ENCODE peak calls at places on chromosomes 3 and 15, in eight cellular contexts. T is mucosa of descending colon, U is PC-3, L is AG04450, W is RWPE1, M is neural progenitor cell, A is WTC11, C is psoas muscle. H is an unnamed sample.

GRCh38 chr3:174891524-174892203 is 32.5 kb downstream of the NAALADL2 start:
- DNase-seq in T (no peak), U (no peak), L (no peak), W (no peak), M (peak; percentile 29), A (peak; percentile 43), C (no peak), H (no peak)

GRCh38 chr3:30199096-30199734 is 407.2 kb upstream of the TGFBR2 start:
- DNase-seq in T (peak; percentile 53), U (peak; percentile 77), L (no peak), W (peak; percentile 19), M (peak; percentile 78), A (peak; percentile 62), C (peak; percentile 68), H (peak; percentile 20)

GRCh38 chr3:188974856-188975611 is 196.7 kb upstream of the TPRG1 start:
- DNase-seq in T (no peak), U (peak; percentile 66), L (no peak), W (no peak), M (no peak), A (no peak), C (no peak), H (no peak)

GRCh38 chr3:170205302-170205701 is 16.9 kb upstream of the PRKCI start:
- DNase-seq in T (no peak), U (no peak), L (no peak), W (no peak), M (no peak), A (no peak), C (no peak), H (peak; percentile 35)

GRCh38 chr15:90598053-90598577 is 68.4 kb downstream of the CRTC3 start:
- DNase-seq in T (peak; percentile 76), U (no peak), L (no peak), W (no peak), M (peak; percentile 40), A (peak; percentile 50), C (peak; percentile 44), H (no peak)

GRCh38 chr3:197022405-197023231 is 7.0 kb downstream of the MELTF start:
- DNase-seq in T (no peak), U (no peak), L (no peak), W (no peak), M (no peak), A (no peak), C (no peak), H (no peak)

GRCh38 chr3:18389108-18389733 is 35.9 kb downstream of the SATB1 start:
- DNase-seq in T (no peak), U (peak; percentile 60), L (no peak), W (peak; percentile 1), M (peak; percentile 46), A (no peak), C (no peak), H (no peak)

GRCh38 chr15:70964686-70965085 is 72.1 kb downstream of the LRRC49 start:
- DNase-seq in T (no peak), U (no peak), L (no peak), W (no peak), M (no peak), A (no peak), C (no peak), H (no peak)

GRCh38 chr15:92810418-92811138 is 89.5 kb upstream of the CHD2 start:
- DNase-seq in T (peak; percentile 83), U (peak; percentile 74), L (no peak), W (no peak), M (peak; percentile 77), A (no peak), C (peak; percentile 62), H (no peak)

GRCh38 chr15:74783072-74783807 is 1.4 kb downstream of the CSK start:
- DNase-seq in T (peak; percentile 76), U (no peak), L (no peak), W (peak; percentile 48), M (peak; percentile 49), A (no peak), C (no peak), H (no peak)

GRCh38 chr15:59473226-59473625 is 35.2 kb downstream of the FAM81A start:
- DNase-seq in T (no peak), U (no peak), L (no peak), W (no peak), M (no peak), A (no peak), C (no peak), H (no peak)

GRCh38 chr3:44125882-44126281 is 115.8 kb upstream of the TOPAZ1 start:
- DNase-seq in T (no peak), U (no peak), L (no peak), W (no peak), M (no peak), A (no peak), C (no peak), H (no peak)

GRCh38 chr3:180417241-180417640 is 184.7 kb upstream of the TTC14 start:
- DNase-seq in T (no peak), U (no peak), L (no peak), W (no peak), M (no peak), A (no peak), C (no peak), H (no peak)

GRCh38 chr15:68504721-68505090 is 72.7 kb upstream of the ITGA11 start:
- DNase-seq in T (no peak), U (no peak), L (no peak), W (no peak), M (no peak), A (no peak), C (no peak), H (no peak)

GRCh38 chr15:74727727-74728126 is 2.4 kb upstream of the CYP1A1 start:
- DNase-seq in T (no peak), U (no peak), L (no peak), W (no peak), M (no peak), A (no peak), C (no peak), H (no peak)

GRCh38 chr15:74369756-74370155 is 2.3 kb upstream of the CYP11A1 start:
- DNase-seq in T (no peak), U (no peak), L (no peak), W (no peak), M (no peak), A (no peak), C (no peak), H (no peak)

GRCh38 chr3:45665101-45665572 is 24.1 kb upstream of the SACM1L start:
- DNase-seq in T (no peak), U (peak; percentile 74), L (no peak), W (no peak), M (peak; percentile 60), A (peak; percentile 50), C (no peak), H (no peak)

GRCh38 chr3:142962520-142963265 is 781 bp downstream of the PAQR9 start:
- DNase-seq in T (no peak), U (no peak), L (no peak), W (no peak), M (no peak), A (peak; percentile 45), C (no peak), H (no peak)

GRCh38 chr3:126065876-126066275 is 18.0 kb downstream of the SLC41A3 start:
- DNase-seq in T (no peak), U (no peak), L (no peak), W (no peak), M (no peak), A (no peak), C (no peak), H (no peak)

GRCh38 chr15:88701561-88702095 is 62.8 kb downstream of the ISG20 start:
- DNase-seq in T (no peak), U (peak; percentile 47), L (no peak), W (peak; percentile 16), M (peak; percentile 53), A (peak; percentile 65), C (no peak), H (no peak)

GRCh38 chr3:10672422-10672821 is 143.6 kb upstream of the SLC6A11 start:
- DNase-seq in T (no peak), U (no peak), L (no peak), W (no peak), M (no peak), A (no peak), C (no peak), H (no peak)

GRCh38 chr3:30263921-30264313 is 342.5 kb upstream of the TGFBR2 start:
- DNase-seq in T (no peak), U (no peak), L (no peak), W (no peak), M (no peak), A (no peak), C (no peak), H (no peak)

GRCh38 chr3:197541756-197542539 is 13.8 kb downstream of the BDH1 start:
- DNase-seq in T (no peak), U (no peak), L (peak; percentile 58), W (peak; percentile 28), M (peak; percentile 86), A (peak; percentile 83), C (peak; percentile 60), H (no peak)

DNA sequence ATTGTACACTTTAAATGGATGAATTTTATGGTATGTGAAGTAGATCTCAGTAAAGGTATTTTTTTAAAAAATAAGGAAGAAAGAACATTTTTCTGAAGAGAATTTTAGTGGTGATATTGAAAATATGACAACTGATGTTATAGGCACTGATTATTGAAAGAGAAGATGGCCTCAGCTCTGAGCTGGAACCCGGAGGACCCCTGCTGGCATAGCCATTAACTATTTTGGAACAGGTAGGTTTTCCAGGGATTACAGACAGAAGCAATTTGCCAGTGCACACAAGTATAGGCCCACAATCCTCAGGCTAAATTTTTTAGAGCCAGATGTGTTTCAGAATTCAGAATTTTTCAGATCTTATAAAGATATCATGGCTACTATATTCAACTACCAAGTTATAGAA is 315.9 kb upstream of the GPR149 start:
- DNase-seq in T (no peak), U (peak; percentile 25), L (no peak), W (no peak), M (no peak), A (no peak), C (no peak), H (no peak)
- TF ChIP-seq CTCF in T (no peak), U (peak; percentile 60), L (peak; percentile 3), W (no peak), M (no peak), A (no peak), C (no peak), H (peak; percentile 5)

DNA sequence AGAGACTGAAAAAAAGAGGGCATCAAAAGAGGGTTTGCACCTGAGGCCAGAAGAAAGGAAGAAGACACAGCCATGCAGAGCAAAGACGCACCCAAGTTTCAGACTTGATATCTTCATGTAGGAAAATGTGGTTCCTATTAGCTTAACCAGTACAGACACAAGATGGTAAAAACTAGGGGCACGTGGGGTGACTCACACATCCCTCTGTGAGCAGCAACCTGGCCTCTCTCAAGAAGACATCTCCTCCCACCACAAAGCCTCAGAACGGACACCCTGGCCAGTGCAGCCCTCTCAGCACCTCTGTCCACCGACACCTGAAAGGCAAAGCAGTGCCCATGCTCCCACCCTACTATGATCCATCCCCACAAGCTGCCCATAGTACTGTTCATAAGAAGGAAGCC is 33.3 kb downstream of the GLB1 start:
- DNase-seq in T (no peak), U (no peak), L (no peak), W (no peak), M (no peak), A (no peak), C (no peak), H (peak; percentile 12)
- TF ChIP-seq CTCF in T (no peak), U (no peak), L (no peak), W (no peak), M (no peak), A (no peak), C (no peak), H (no peak)

GRCh38 chr3:52052831-52053306 is 3.5 kb downstream of the DUSP7 start:
- DNase-seq in T (peak; percentile 89), U (peak; percentile 76), L (peak; percentile 30), W (peak; percentile 47), M (peak; percentile 75), A (peak; percentile 77), C (peak; percentile 85), H (peak; percentile 51)
- TF ChIP-seq CTCF in T (no peak), U (peak; percentile 46), L (peak; percentile 51), W (peak; percentile 11), M (peak; percentile 34), A (no peak), C (peak; percentile 50), H (peak; percentile 60)

GRCh38 chr3:146221276-146221675 is 29.6 kb downstream of the PLSCR4 start:
- DNase-seq in T (no peak), U (no peak), L (no peak), W (no peak), M (no peak), A (no peak), C (no peak), H (no peak)
- TF ChIP-seq CTCF in T (no peak), U (no peak), L (no peak), W (no peak), M (no peak), A (no peak), C (no peak), H (no peak)